ENCODE peak calls at places on chromosomes 2 and 18, in nine cellular contexts. One of them, this sample, is unnamed.

GRCh38 chr2:200091126-200091525 is 135.7 kb downstream of the MAIP1 start:
- DNase-seq in H54: no peak
- DNase-seq in BJ: no peak
- DNase-seq in stimulated activated CD4-positive, alpha-beta T cell treated with anti-CD3 and anti-CD28 coated beads, Interleukin-12 subunit alpha, Interleukin-12 subunit beta, amount 100 ng/mL, for 24 hours: no peak
- DNase-seq in spleen: no peak
- DNase-seq in heart right ventricle: no peak
- DNase-seq in CD8-positive, alpha-beta T cell: no peak
- DNase-seq in mammary epithelial cell: no peak
- DNase-seq in foreskin fibroblast: no peak
- DNase-seq in this sample: no peak

GRCh38 chr2:88600038-88600465 is 27.2 kb downstream of the EIF2AK3 start:
- DNase-seq in BJ: peak
- DNase-seq in foreskin fibroblast: peak
- DNase-seq in H54: peak
- DNase-seq in stimulated activated CD4-positive, alpha-beta T cell treated with anti-CD3 and anti-CD28 coated beads, Interleukin-12 subunit alpha, Interleukin-12 subunit beta, amount 100 ng/mL, for 24 hours: peak
- DNase-seq in mammary epithelial cell: peak
- DNase-seq in CD8-positive, alpha-beta T cell: peak
- DNase-seq in spleen: no peak
- DNase-seq in heart right ventricle: peak
- DNase-seq in this sample: peak

GRCh38 chr2:5520352-5520996 is 171.7 kb upstream of the SOX11 start:
- DNase-seq in BJ: no peak
- DNase-seq in H54: no peak
- DNase-seq in mammary epithelial cell: no peak
- DNase-seq in spleen: no peak
- DNase-seq in stimulated activated CD4-positive, alpha-beta T cell treated with anti-CD3 and anti-CD28 coated beads, Interleukin-12 subunit alpha, Interleukin-12 subunit beta, amount 100 ng/mL, for 24 hours: no peak
- DNase-seq in foreskin fibroblast: no peak
- DNase-seq in CD8-positive, alpha-beta T cell: no peak
- DNase-seq in heart right ventricle: peak
- DNase-seq in this sample: no peak

GRCh38 chr18:10784596-10785202 is 258.9 kb downstream of the NAPG start:
- DNase-seq in stimulated activated CD4-positive, alpha-beta T cell treated with anti-CD3 and anti-CD28 coated beads, Interleukin-12 subunit alpha, Interleukin-12 subunit beta, amount 100 ng/mL, for 24 hours: no peak
- DNase-seq in foreskin fibroblast: no peak
- DNase-seq in heart right ventricle: no peak
- DNase-seq in spleen: no peak
- DNase-seq in H54: no peak
- DNase-seq in BJ: no peak
- DNase-seq in CD8-positive, alpha-beta T cell: no peak
- DNase-seq in mammary epithelial cell: no peak
- DNase-seq in this sample: no peak

GRCh38 chr2:73013941-73014340 is 57.6 kb downstream of the SFXN5 start:
- DNase-seq in H54: no peak
- DNase-seq in foreskin fibroblast: peak
- DNase-seq in CD8-positive, alpha-beta T cell: no peak
- DNase-seq in BJ: no peak
- DNase-seq in mammary epithelial cell: no peak
- DNase-seq in spleen: no peak
- DNase-seq in stimulated activated CD4-positive, alpha-beta T cell treated with anti-CD3 and anti-CD28 coated beads, Interleukin-12 subunit alpha, Interleukin-12 subunit beta, amount 100 ng/mL, for 24 hours: no peak
- DNase-seq in heart right ventricle: no peak
- DNase-seq in this sample: peak

GRCh38 chr18:50218432-50219197 is 23.7 kb upstream of the MYO5B start:
- DNase-seq in CD8-positive, alpha-beta T cell: peak
- DNase-seq in foreskin fibroblast: peak
- DNase-seq in stimulated activated CD4-positive, alpha-beta T cell treated with anti-CD3 and anti-CD28 coated beads, Interleukin-12 subunit alpha, Interleukin-12 subunit beta, amount 100 ng/mL, for 24 hours: peak
- DNase-seq in heart right ventricle: no peak
- DNase-seq in H54: no peak
- DNase-seq in mammary epithelial cell: peak
- DNase-seq in spleen: no peak
- DNase-seq in BJ: no peak
- DNase-seq in this sample: peak

GRCh38 chr2:31033032-31033431 is 105.2 kb downstream of the GALNT14 start:
- DNase-seq in CD8-positive, alpha-beta T cell: no peak
- DNase-seq in BJ: no peak
- DNase-seq in spleen: no peak
- DNase-seq in mammary epithelial cell: no peak
- DNase-seq in H54: no peak
- DNase-seq in foreskin fibroblast: no peak
- DNase-seq in stimulated activated CD4-positive, alpha-beta T cell treated with anti-CD3 and anti-CD28 coated beads, Interleukin-12 subunit alpha, Interleukin-12 subunit beta, amount 100 ng/mL, for 24 hours: no peak
- DNase-seq in heart right ventricle: no peak
- DNase-seq in this sample: no peak

GRCh38 chr2:231415029-231415428 is 19.5 kb downstream of the B3GNT7 start:
- DNase-seq in stimulated activated CD4-positive, alpha-beta T cell treated with anti-CD3 and anti-CD28 coated beads, Interleukin-12 subunit alpha, Interleukin-12 subunit beta, amount 100 ng/mL, for 24 hours: no peak
- DNase-seq in foreskin fibroblast: no peak
- DNase-seq in mammary epithelial cell: no peak
- DNase-seq in BJ: no peak
- DNase-seq in heart right ventricle: no peak
- DNase-seq in spleen: no peak
- DNase-seq in H54: no peak
- DNase-seq in CD8-positive, alpha-beta T cell: no peak
- DNase-seq in this sample: no peak

GRCh38 chr2:126222316-126222715 is 433.6 kb upstream of the GYPC start:
- DNase-seq in BJ: no peak
- DNase-seq in mammary epithelial cell: no peak
- DNase-seq in stimulated activated CD4-positive, alpha-beta T cell treated with anti-CD3 and anti-CD28 coated beads, Interleukin-12 subunit alpha, Interleukin-12 subunit beta, amount 100 ng/mL, for 24 hours: no peak
- DNase-seq in foreskin fibroblast: no peak
- DNase-seq in spleen: no peak
- DNase-seq in H54: no peak
- DNase-seq in CD8-positive, alpha-beta T cell: no peak
- DNase-seq in heart right ventricle: no peak
- DNase-seq in this sample: no peak

GRCh38 chr2:105761931-105762515 is 17.3 kb downstream of the NCK2 start:
- DNase-seq in mammary epithelial cell: no peak
- DNase-seq in H54: no peak
- DNase-seq in stimulated activated CD4-positive, alpha-beta T cell treated with anti-CD3 and anti-CD28 coated beads, Interleukin-12 subunit alpha, Interleukin-12 subunit beta, amount 100 ng/mL, for 24 hours: no peak
- DNase-seq in heart right ventricle: no peak
- DNase-seq in CD8-positive, alpha-beta T cell: no peak
- DNase-seq in spleen: no peak
- DNase-seq in BJ: no peak
- DNase-seq in foreskin fibroblast: no peak
- DNase-seq in this sample: no peak

GRCh38 chr2:215667544-215668243 is 231.8 kb upstream of the FN1 start:
- DNase-seq in heart right ventricle: no peak
- DNase-seq in CD8-positive, alpha-beta T cell: no peak
- DNase-seq in H54: no peak
- DNase-seq in foreskin fibroblast: no peak
- DNase-seq in mammary epithelial cell: no peak
- DNase-seq in BJ: no peak
- DNase-seq in stimulated activated CD4-positive, alpha-beta T cell treated with anti-CD3 and anti-CD28 coated beads, Interleukin-12 subunit alpha, Interleukin-12 subunit beta, amount 100 ng/mL, for 24 hours: no peak
- DNase-seq in spleen: no peak
- DNase-seq in this sample: peak

GRCh38 chr18:58866261-58867232 is 1.9 kb downstream of the ZNF532 start:
- DNase-seq in mammary epithelial cell: no peak
- DNase-seq in BJ: no peak
- DNase-seq in heart right ventricle: no peak
- DNase-seq in foreskin fibroblast: peak
- DNase-seq in H54: no peak
- DNase-seq in CD8-positive, alpha-beta T cell: no peak
- DNase-seq in stimulated activated CD4-positive, alpha-beta T cell treated with anti-CD3 and anti-CD28 coated beads, Interleukin-12 subunit alpha, Interleukin-12 subunit beta, amount 100 ng/mL, for 24 hours: no peak
- DNase-seq in spleen: no peak
- DNase-seq in this sample: no peak

GRCh38 chr2:61853086-61853847 is 593 bp downstream of the FAM161A start:
- DNase-seq in mammary epithelial cell: peak
- DNase-seq in BJ: no peak
- DNase-seq in H54: peak
- DNase-seq in CD8-positive, alpha-beta T cell: no peak
- DNase-seq in stimulated activated CD4-positive, alpha-beta T cell treated with anti-CD3 and anti-CD28 coated beads, Interleukin-12 subunit alpha, Interleukin-12 subunit beta, amount 100 ng/mL, for 24 hours: no peak
- DNase-seq in spleen: no peak
- DNase-seq in heart right ventricle: no peak
- DNase-seq in foreskin fibroblast: peak
- DNase-seq in this sample: peak